ENCODE peak calls at places on chromosomes 7 and 10, in six cellular contexts. M is astrocyte, E is GM23338, S is MM.1S, Y is GM23248, P is HCT116. B is an unnamed sample.

GRCh38 chr7:156842317-156842716 is 50.7 kb downstream of the LMBR1 start:
- DNase-seq in M (no peak), S (no peak), E (no peak), Y (no peak), P (no peak), B (no peak)

GRCh38 chr7:55570939-55571338 is 1.4 kb downstream of the VOPP1 start:
- DNase-seq in Y (peak; percentile 90), S (no peak), M (peak; percentile 88), E (no peak), P (no peak), B (peak; percentile 54)

GRCh38 chr10:111148025-111148424 is 71.2 kb downstream of the ADRA2A start:
- DNase-seq in P (no peak), M (no peak), E (no peak), S (no peak), Y (no peak), B (no peak)

GRCh38 chr7:96418600-96418999 is 96.7 kb upstream of the SLC25A13 start:
- DNase-seq in M (no peak), S (peak; percentile 59), E (no peak), P (no peak), Y (no peak), B (no peak)

GRCh38 chr10:132964231-132964630 is 21.9 kb upstream of the CFAP46 start:
- DNase-seq in S (no peak), Y (no peak), E (no peak), P (no peak), M (no peak), B (no peak)

GRCh38 chr10:16891375-16892313 is 74.4 kb upstream of the RSU1 start:
- DNase-seq in E (peak; percentile 86), Y (peak; percentile 92), M (peak; percentile 81), S (no peak), P (peak; percentile 92), B (peak; percentile 94)

GRCh38 chr10:74150151-74151056 is at the start of gene AP3M1:
- DNase-seq in E (peak; percentile 97), M (peak; percentile 17), P (no peak), S (peak; percentile 90), Y (peak; percentile 90), B (no peak)

GRCh38 chr7:111239437-111239836 is 148.5 kb downstream of the LRRN3 start:
- DNase-seq in M (peak; percentile 10), E (no peak), Y (no peak), P (no peak), S (no peak), B (no peak)

GRCh38 chr7:5526190-5527037 is 102.8 kb upstream of the TNRC18 start:
- DNase-seq in P (no peak), M (no peak), E (peak; percentile 58), S (peak; percentile 31), Y (peak; percentile 36), B (peak; percentile 72)

GRCh38 chr7:115548756-115549155 is 481.8 kb downstream of the TFEC start:
- DNase-seq in M (peak; percentile 25), E (no peak), Y (no peak), S (no peak), P (no peak), B (no peak)
- H3K4me2 ChIP-seq in M (no peak overlapping the region), E (no peak overlapping the region), Y (no peak overlapping the region), S (no peak overlapping the region), P (no peak overlapping the region), B (no peak overlapping the region)

GRCh38 chr10:97497572-97498075 is 598 bp downstream of the MMS19 start:
- DNase-seq in M (peak; percentile 68), S (peak; percentile 82), E (peak; percentile 79), Y (peak; percentile 97), P (peak; percentile 69), B (peak; percentile 83)

GRCh38 chr10:97499561-97500296 is 1.0 kb downstream of the UBTD1 start:
- DNase-seq in S (no peak), Y (peak; percentile 86), P (no peak), E (peak; percentile 35), M (peak; percentile 42), B (peak; percentile 46)

GRCh38 chr10:97500297-97500575 is 1.5 kb downstream of the UBTD1 start:
- DNase-seq in P (no peak), Y (no peak), E (no peak), M (no peak), S (no peak), B (no peak)

GRCh38 chr10:97498076-97498840 is at the start of gene MMS19:
- DNase-seq in P (peak; percentile 92), E (peak; percentile 98), Y (peak; percentile 100), S (peak; percentile 97), M (peak; percentile 92), B (peak; percentile 99)

DNA sequence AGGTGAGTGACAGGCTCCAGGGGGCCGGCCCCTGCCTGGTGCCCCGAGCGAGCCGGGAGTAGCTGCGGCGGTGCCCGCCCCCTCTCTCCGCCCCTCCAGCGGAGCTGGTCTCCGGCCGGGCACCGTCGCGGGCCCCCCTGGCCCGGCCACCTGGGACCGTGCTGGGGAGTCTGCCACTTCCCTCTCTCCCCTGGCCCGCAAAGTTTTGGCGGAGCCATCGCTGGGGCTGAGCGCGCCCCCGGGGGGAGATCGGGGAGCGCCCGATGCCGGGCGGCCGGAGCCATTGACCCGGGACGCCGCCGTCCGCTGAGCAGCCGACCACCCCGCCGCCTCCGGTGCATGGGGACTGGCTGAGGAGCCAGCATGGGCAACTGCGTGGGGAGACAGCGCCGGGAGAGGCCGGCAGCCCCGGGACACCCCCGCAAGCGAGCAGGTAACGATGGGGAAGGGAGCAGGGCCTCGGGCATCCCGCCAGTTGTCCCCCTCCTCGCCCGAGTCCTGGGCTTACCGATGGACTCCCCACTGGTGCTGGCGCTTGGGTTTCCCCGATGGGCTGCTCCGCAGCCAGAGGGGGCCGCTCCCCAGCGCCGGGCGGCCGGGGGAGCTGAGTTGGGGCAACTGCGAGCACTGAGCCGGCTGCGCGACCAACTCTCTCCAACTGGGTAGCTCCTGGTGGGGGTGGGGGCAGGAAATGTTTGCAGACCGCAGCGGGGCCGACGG is at the start of gene UBTD1:
- DNase-seq in E (peak; percentile 67), Y (peak; percentile 79), M (peak; percentile 34), S (peak; percentile 11), P (no peak), B (peak; percentile 65)
- H3K4me2 ChIP-seq in E (peak within 1 kb of the TSS; percentile 94), Y (peak within 1 kb of the TSS; percentile 97), M (peak within 1 kb of the TSS; percentile 98), S (peak within 1 kb of the TSS; percentile 96), P (peak within 1 kb of the TSS; percentile 81), B (peak within 1 kb of the TSS; percentile 94)

GRCh38 chr7:53658956-53659355 is 623.5 kb downstream of the POM121L12 start:
- DNase-seq in Y (no peak), P (no peak), M (no peak), E (no peak), S (no peak), B (no peak)

GRCh38 chr7:53656881-53657280 is 621.4 kb downstream of the POM121L12 start:
- DNase-seq in E (no peak), P (no peak), S (no peak), Y (no peak), M (no peak), B (peak; percentile 27)

GRCh38 chr7:53661645-53662217 is 626.3 kb downstream of the POM121L12 start:
- DNase-seq in S (no peak), E (no peak), M (no peak), P (no peak), Y (no peak), B (no peak)

GRCh38 chr7:53657586-53657985 is 622.2 kb downstream of the POM121L12 start:
- DNase-seq in Y (no peak), P (no peak), E (no peak), S (no peak), M (no peak), B (no peak)
- H3K4me2 ChIP-seq in Y (no peak overlapping the region), P (no peak overlapping the region), E (no peak overlapping the region), S (no peak overlapping the region), M (no peak overlapping the region), B (no peak overlapping the region)

GRCh38 chr10:11048707-11049296 is 31.1 kb downstream of the CELF2 start:
- DNase-seq in E (no peak), P (no peak), Y (no peak), S (no peak), M (no peak), B (no peak)

GRCh38 chr10:11049772-11050171 is 32.1 kb downstream of the CELF2 start:
- DNase-seq in P (no peak), M (no peak), S (no peak), E (no peak), Y (no peak), B (no peak)

GRCh38 chr10:11045487-11045886 is 27.8 kb downstream of the CELF2 start:
- DNase-seq in M (no peak), E (no peak), P (no peak), S (no peak), Y (no peak), B (no peak)

GRCh38 chr10:11045995-11046394 is 28.3 kb downstream of the CELF2 start:
- DNase-seq in Y (peak; percentile 21), E (no peak), M (no peak), P (no peak), S (no peak), B (no peak)

GRCh38 chr10:11046766-11047165 is 29.1 kb downstream of the CELF2 start:
- DNase-seq in M (no peak), S (no peak), Y (peak; percentile 39), P (no peak), E (no peak), B (no peak)
- H3K4me2 ChIP-seq in M (no peak overlapping the region), S (no peak overlapping the region), Y (peak overlapping the region; percentile 40), P (no peak overlapping the region), E (no peak overlapping the region), B (no peak overlapping the region)

GRCh38 chr10:70830185-70830584 is 14.4 kb downstream of the SGPL1 start:
- DNase-seq in Y (no peak), S (no peak), M (no peak), P (no peak), E (no peak), B (no peak)

GRCh38 chr10:70832236-70832635 is 16.5 kb downstream of the SGPL1 start:
- DNase-seq in Y (peak; percentile 14), E (no peak), S (no peak), P (no peak), M (peak; percentile 49), B (no peak)

GRCh38 chr10:70828923-70829322 is 13.2 kb downstream of the SGPL1 start:
- DNase-seq in M (no peak), S (no peak), Y (no peak), E (no peak), P (no peak), B (no peak)

GRCh38 chr10:70829543-70829942 is 13.8 kb downstream of the SGPL1 start:
- DNase-seq in E (no peak), Y (no peak), P (no peak), M (no peak), S (no peak), B (no peak)

DNA sequence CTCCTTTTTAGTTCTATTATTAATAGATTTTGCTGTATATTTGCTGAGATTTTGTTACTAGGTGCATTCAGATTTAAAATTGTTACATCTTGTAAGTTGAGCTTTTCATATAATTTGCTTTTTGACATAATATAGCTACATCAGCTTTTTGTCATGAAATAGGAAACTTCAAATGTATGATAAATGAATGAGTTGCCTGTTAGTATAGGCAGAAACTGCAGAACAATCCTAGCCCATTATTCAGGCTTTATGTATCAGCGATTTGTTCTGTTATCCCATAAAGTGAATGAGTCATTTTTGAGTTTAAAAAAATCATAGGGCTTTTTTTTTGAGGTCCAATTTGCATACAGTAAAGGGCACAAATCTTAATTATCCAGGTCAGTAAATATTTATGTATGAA is 11.6 kb downstream of the SGPL1 start:
- DNase-seq in S (no peak), M (peak; percentile 22), E (no peak), Y (peak; percentile 52), P (no peak), B (no peak)
- H3K4me2 ChIP-seq in S (no peak overlapping the region), M (no peak overlapping the region), E (no peak overlapping the region), Y (no peak overlapping the region), P (no peak overlapping the region), B (no peak overlapping the region)

B was measured in mesendoderm.